ENCODE peak calls at places on chromosomes 2 and 18, in eight cellular contexts. F is midbrain; W is amniotic epithelial cell; P is GOT3; Z is stimulated activated CD8-positive, alpha-beta memory T cell treated with anti-CD3 and anti-CD28 coated beads, Interleukin-4, amount 100 ng/mL, for 48 hours; Y is kidney glomerular epithelial cell; D is anterior cingulate cortex; G is cardiac fibroblast. B is an unnamed sample.

GRCh38 chr18:9095297-9096012 is 7.0 kb upstream of the NDUFV2 start:
- DNase-seq in F (no peak), W (peak; percentile 37), P (no peak), Z (peak; percentile 70), Y (no peak), D (no peak), G (peak; percentile 70), B (no peak)

GRCh38 chr18:75201936-75202335 is 7.0 kb downstream of the PTGR3 start:
- DNase-seq in F (no peak), W (no peak), P (no peak), Z (no peak), Y (no peak), D (no peak), G (no peak), B (no peak)

GRCh38 chr2:60819155-60819862 is 62.1 kb upstream of the REL start:
- DNase-seq in F (no peak), W (no peak), P (no peak), Z (peak; percentile 86), Y (no peak), D (no peak), G (no peak), B (no peak)

GRCh38 chr2:197145471-197146056 is 165.0 kb downstream of the ANKRD44 start:
- DNase-seq in F (peak; percentile 51), W (no peak), P (no peak), Z (no peak), Y (no peak), D (no peak), G (no peak), B (no peak)

GRCh38 chr2:149037851-149038250 is 648 bp upstream of the LYPD6B start:
- DNase-seq in F (no peak), W (no peak), P (no peak), Z (no peak), Y (no peak), D (no peak), G (no peak), B (no peak)

GRCh38 chr2:11764359-11764758 is 17.9 kb downstream of the LPIN1 start:
- DNase-seq in F (no peak), W (no peak), P (no peak), Z (no peak), Y (no peak), D (no peak), G (no peak), B (no peak)

GRCh38 chr18:6059551-6059950 is 164.2 kb upstream of the TMEM200C start:
- DNase-seq in F (no peak), W (no peak), P (no peak), Z (no peak), Y (no peak), D (no peak), G (no peak), B (no peak)

GRCh38 chr2:19228720-19229119 is 129.7 kb downstream of the OSR1 start:
- DNase-seq in F (no peak), W (no peak), P (no peak), Z (no peak), Y (no peak), D (no peak), G (no peak), B (no peak)

GRCh38 chr2:162416446-162416845 is 72.5 kb downstream of the GCA start:
- DNase-seq in F (no peak), W (peak; percentile 4), P (no peak), Z (no peak), Y (no peak), D (no peak), G (no peak), B (no peak)

GRCh38 chr18:58216071-58216471 is 172.0 kb downstream of the NEDD4L start:
- DNase-seq in F (no peak), W (peak; percentile 77), P (no peak), Z (no peak), Y (no peak), D (no peak), G (peak; percentile 38), B (no peak)

GRCh38 chr2:71631411-71631931 is 178.1 kb downstream of the DYSF start:
- DNase-seq in F (no peak), W (no peak), P (no peak), Z (no peak), Y (no peak), D (no peak), G (peak; percentile 9), B (no peak)

GRCh38 chr18:68429809-68430208 is 285.1 kb downstream of the TMX3 start:
- DNase-seq in F (no peak), W (peak; percentile 50), P (no peak), Z (no peak), Y (no peak), D (no peak), G (no peak), B (no peak)

GRCh38 chr2:207483477-207483876 is 46.3 kb upstream of the CREB1 start:
- DNase-seq in F (no peak), W (peak; percentile 72), P (no peak), Z (no peak), Y (no peak), D (no peak), G (no peak), B (no peak)

GRCh38 chr2:229273384-229274338 is 2.6 kb upstream of the PID1 start:
- DNase-seq in F (peak; percentile 78), W (peak; percentile 76), P (no peak), Z (no peak), Y (peak; percentile 79), D (peak; percentile 36), G (peak; percentile 90), B (no peak)

GRCh38 chr18:9803698-9804516 is 81.9 kb upstream of the TXNDC2 start:
- DNase-seq in F (peak; percentile 19), W (no peak), P (no peak), Z (no peak), Y (no peak), D (no peak), G (peak; percentile 43), B (no peak)

GRCh38 chr2:205259131-205259530 is 423.2 kb upstream of the NRP2 start:
- DNase-seq in F (no peak), W (no peak), P (no peak), Z (no peak), Y (peak; percentile 14), D (no peak), G (no peak), B (no peak)

GRCh38 chr2:83827618-83828017 is 631.5 kb downstream of the SUCLG1 start:
- DNase-seq in F (no peak), W (no peak), P (no peak), Z (no peak), Y (no peak), D (no peak), G (no peak), B (no peak)

GRCh38 chr2:1639086-1639858 is 105.0 kb downstream of the PXDN start:
- DNase-seq in F (no peak), W (no peak), P (no peak), Z (no peak), Y (no peak), D (no peak), G (no peak), B (no peak)

GRCh38 chr2:28934769-28935168 is 40.3 kb downstream of the WDR43 start:
- DNase-seq in F (no peak), W (no peak), P (no peak), Z (no peak), Y (no peak), D (no peak), G (no peak), B (no peak)

GRCh38 chr18:59033361-59033760 is 106.3 kb upstream of the SEC11C start:
- DNase-seq in F (no peak), W (peak; percentile 39), P (no peak), Z (no peak), Y (no peak), D (no peak), G (no peak), B (no peak)

GRCh38 chr18:77101410-77102245 is 31.0 kb downstream of the MBP start:
- DNase-seq in F (no peak), W (peak; percentile 99), P (peak; percentile 19), Z (peak; percentile 76), Y (peak; percentile 96), D (no peak), G (peak; percentile 95), B (no peak)

GRCh38 chr2:19807866-19808265 is 93.9 kb downstream of the TTC32 start:
- DNase-seq in F (no peak), W (no peak), P (no peak), Z (no peak), Y (no peak), D (no peak), G (no peak), B (no peak)

GRCh38 chr2:113080134-113080533 is 12.4 kb downstream of the IL1F10 start:
- DNase-seq in F (no peak), W (peak; percentile 5), P (peak; percentile 1), Z (peak; percentile 80), Y (no peak), D (no peak), G (peak; percentile 31), B (no peak)

GRCh38 chr2:46434851-46435273 is 44.5 kb upstream of the TMEM247 start:
- DNase-seq in F (no peak), W (no peak), P (no peak), Z (no peak), Y (no peak), D (no peak), G (peak; percentile 29), B (no peak)

GRCh38 chr2:218000137-218000536 is 2.7 kb downstream of the TNS1 start:
- DNase-seq in F (no peak), W (peak; percentile 56), P (peak; percentile 23), Z (no peak), Y (no peak), D (no peak), G (peak; percentile 87), B (no peak)

GRCh38 chr2:101763496-101764333 is 66.2 kb downstream of the MAP4K4 start:
- DNase-seq in F (no peak), W (peak; percentile 56), P (no peak), Z (no peak), Y (no peak), D (no peak), G (peak; percentile 30), B (no peak)

GRCh38 chr2:109451671-109452070 is 162.1 kb downstream of the SEPTIN10 start:
- DNase-seq in F (no peak), W (no peak), P (no peak), Z (no peak), Y (no peak), D (no peak), G (no peak), B (peak; percentile 86)

GRCh38 chr2:240186191-240186725 is 45.8 kb upstream of the OTOS start:
- DNase-seq in F (no peak), W (no peak), P (no peak), Z (no peak), Y (no peak), D (no peak), G (no peak), B (peak; percentile 64)

GRCh38 chr2:102451968-102452367 is 21.1 kb upstream of the SLC9A4 start:
- DNase-seq in F (no peak), W (no peak), P (no peak), Z (no peak), Y (no peak), D (no peak), G (peak; percentile 21), B (no peak)

GRCh38 chr2:238164906-238165287 is 6.1 kb downstream of the ERFE start:
- DNase-seq in F (no peak), W (no peak), P (no peak), Z (no peak), Y (no peak), D (no peak), G (no peak), B (peak; percentile 72)

GRCh38 chr2:37085731-37086147 is 1.4 kb downstream of the GPATCH11 start:
- DNase-seq in F (no peak), W (peak; percentile 45), P (no peak), Z (no peak), Y (peak; percentile 27), D (no peak), G (peak; percentile 7), B (no peak)

GRCh38 chr2:88121678-88122077 is 6.2 kb downstream of the FABP1 start:
- DNase-seq in F (no peak), W (no peak), P (no peak), Z (no peak), Y (no peak), D (no peak), G (no peak), B (no peak)

GRCh38 chr2:163681765-163682164 is 54.0 kb downstream of the FIGN start:
- DNase-seq in F (peak; percentile 53), W (no peak), P (no peak), Z (no peak), Y (no peak), D (no peak), G (peak; percentile 82), B (no peak)

GRCh38 chr2:224847961-224848850 is 132.0 kb upstream of the CCDC195 start:
- DNase-seq in F (peak; percentile 8), W (peak; percentile 89), P (no peak), Z (no peak), Y (no peak), D (no peak), G (peak; percentile 96), B (no peak)

B was measured in chondrocyte.